ENCODE peak calls at places on chromosomes 16 and 17, in nine cellular contexts. S, L, T, I, H, R, U, P and A are unnamed samples.

GRCh38 chr17:79934653-79934970 is 95.4 kb upstream of the CBX4 start:
- DNase-seq in T (no peak), U (no peak), L (no peak), H (no peak), R (no peak), I (no peak), S (no peak), P (no peak), A (no peak)

GRCh38 chr17:11238710-11239109 is 2.3 kb upstream of the SHISA6 start:
- DNase-seq in H (no peak), T (no peak), I (no peak), R (no peak), S (no peak), P (no peak), U (no peak), L (no peak), A (no peak)

GRCh38 chr16:71428883-71429282 is 13.0 kb downstream of the TLE7 start:
- DNase-seq in S (no peak), L (no peak), I (no peak), P (no peak), R (no peak), H (no peak), T (peak), U (no peak), A (no peak)

GRCh38 chr17:61645898-61646297 is 54.9 kb upstream of the NACA2 start:
- DNase-seq in U (no peak), H (no peak), I (no peak), L (no peak), R (no peak), S (no peak), P (no peak), T (no peak), A (no peak)

GRCh38 chr16:12089492-12090161 is 113.1 kb downstream of the SNX29 start:
- DNase-seq in P (no peak), T (peak), L (peak), U (peak), H (peak), R (peak), I (no peak), S (peak), A (no peak)

GRCh38 chr17:63039899-63040602 is 74.0 kb downstream of the TANC2 start:
- DNase-seq in L (no peak), H (no peak), T (peak), R (no peak), S (no peak), U (no peak), P (no peak), I (peak), A (no peak)

GRCh38 chr16:49491736-49492089 is 118.1 kb downstream of the C16orf78 start:
- DNase-seq in S (peak), U (no peak), I (no peak), P (no peak), T (no peak), R (peak), L (no peak), H (no peak), A (no peak)

GRCh38 chr17:80559688-80560290 is 15.2 kb downstream of the RPTOR start:
- DNase-seq in U (no peak), S (no peak), I (peak), L (no peak), R (no peak), P (no peak), T (peak), H (no peak), A (no peak)

GRCh38 chr17:71441098-71441497 is 679.7 kb upstream of the SOX9 start:
- DNase-seq in S (no peak), T (peak), H (no peak), U (no peak), L (no peak), I (peak), P (no peak), R (no peak), A (no peak)

GRCh38 chr17:69405096-69405495 is 9.4 kb upstream of the MAP2K6 start:
- DNase-seq in H (no peak), L (no peak), S (no peak), T (no peak), P (no peak), R (no peak), U (no peak), I (no peak), A (no peak)

GRCh38 chr16:89798832-89799370 is 17.5 kb downstream of the FANCA start:
- DNase-seq in H (no peak), P (no peak), U (no peak), T (no peak), L (no peak), R (peak), I (no peak), S (no peak), A (no peak)

GRCh38 chr16:80543162-80543561 is 2.4 kb downstream of the DYNLRB2 start:
- DNase-seq in L (no peak), T (no peak), S (no peak), P (no peak), R (no peak), U (no peak), H (no peak), I (no peak), A (no peak)

GRCh38 chr17:71500761-71501555 is 619.9 kb upstream of the SOX9 start:
- DNase-seq in L (no peak), T (peak), U (no peak), R (no peak), I (no peak), H (no peak), P (no peak), S (no peak), A (no peak)

GRCh38 chr17:80968602-80969029 is 23.0 kb upstream of the CHMP6 start:
- DNase-seq in P (no peak), I (no peak), L (no peak), R (no peak), H (no peak), U (no peak), S (peak), T (peak), A (no peak)

GRCh38 chr17:47686276-47686635 is 7.7 kb upstream of the TBKBP1 start:
- DNase-seq in I (no peak), R (no peak), L (no peak), P (no peak), S (no peak), U (no peak), H (no peak), T (peak), A (no peak)

GRCh38 chr17:27646232-27646631 is 15.2 kb downstream of the LGALS9 start:
- DNase-seq in L (no peak), T (no peak), H (no peak), U (no peak), P (no peak), R (no peak), I (no peak), S (no peak), A (no peak)

GRCh38 chr16:74296120-74296464 is 522 bp upstream of the PSMD7 start:
- DNase-seq in H (no peak), P (no peak), L (no peak), I (no peak), S (no peak), U (peak), R (peak), T (no peak), A (no peak)

GRCh38 chr17:4003501-4004421 is 39.5 kb upstream of the ATP2A3 start:
- DNase-seq in U (no peak), H (no peak), T (no peak), S (no peak), R (peak), L (no peak), I (no peak), P (no peak), A (no peak)

GRCh38 chr16:87046235-87046634 is 271.0 kb downstream of the C16orf95 start:
- DNase-seq in U (no peak), H (no peak), P (no peak), T (no peak), I (no peak), L (no peak), S (no peak), R (no peak), A (no peak)

GRCh38 chr17:14340968-14341412 is 40.1 kb downstream of the HS3ST3B1 start:
- DNase-seq in L (no peak), H (no peak), P (no peak), U (no peak), I (no peak), T (no peak), S (no peak), R (no peak), A (no peak)

GRCh38 chr17:76383645-76384221 is 676 bp upstream of the SPHK1 start:
- DNase-seq in R (peak), L (peak), T (peak), U (peak), S (peak), P (no peak), H (no peak), I (no peak), A (no peak)

GRCh38 chr17:76385892-76386786 is 1.7 kb downstream of the SPHK1 start:
- DNase-seq in P (peak), R (peak), S (peak), H (peak), U (peak), I (no peak), L (peak), T (peak), A (peak)

GRCh38 chr17:76384987-76385891 is 830 bp downstream of the SPHK1 start:
- DNase-seq in U (no peak), R (peak), L (peak), P (peak), I (no peak), T (peak), S (peak), H (no peak), A (no peak)

GRCh38 chr17:76382803-76383644 is 1.4 kb upstream of the SPHK1 start:
- DNase-seq in I (no peak), P (no peak), R (peak), H (no peak), L (peak), T (peak), S (peak), U (no peak), A (peak)

GRCh38 chr17:76384222-76384986 is at the start of gene SPHK1:
- DNase-seq in R (peak), L (peak), H (no peak), S (peak), T (peak), P (no peak), I (no peak), U (peak), A (peak)
- TF ChIP-seq CTCF in R (no peak), L (no peak), H (no peak), S (no peak), T (no peak), P (no peak), I (no peak), U (no peak), A (no peak)

DNA sequence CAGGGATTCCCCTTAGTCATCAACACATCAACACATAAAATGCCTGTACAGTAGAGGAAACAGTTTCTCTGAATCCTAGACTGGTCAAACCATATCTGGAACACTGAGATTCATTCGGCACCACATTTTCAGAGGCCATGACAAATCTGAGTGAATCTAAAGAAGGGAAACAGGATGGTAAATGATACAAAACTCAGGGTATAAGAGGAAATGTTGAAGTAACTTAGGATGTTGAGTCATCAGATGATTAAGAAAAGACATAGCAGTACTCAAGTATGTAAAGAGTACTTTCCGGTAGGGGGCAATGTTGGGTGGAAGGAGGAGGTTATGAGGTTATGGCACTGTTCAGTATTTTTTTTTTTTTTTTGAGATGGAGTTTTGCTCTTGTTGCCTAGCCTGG is 358.5 kb upstream of the PMFBP1 start:
- DNase-seq in L (no peak), I (no peak), H (no peak), R (no peak), P (no peak), U (no peak), T (peak), S (no peak), A (no peak)
- TF ChIP-seq CTCF in L (no peak), I (no peak), H (no peak), R (no peak), P (no peak), U (no peak), T (peak), S (no peak), A (no peak)

GRCh38 chr16:1337486-1337885 is 4.0 kb downstream of the BAIAP3 start:
- DNase-seq in P (no peak), T (no peak), U (no peak), R (no peak), H (no peak), I (no peak), S (no peak), L (no peak), A (no peak)

GRCh38 chr16:1334739-1335138 is 1.3 kb downstream of the BAIAP3 start:
- DNase-seq in P (no peak), U (no peak), S (no peak), L (no peak), R (no peak), I (no peak), H (no peak), T (no peak), A (no peak)

GRCh38 chr16:1336619-1337018 is 3.2 kb downstream of the BAIAP3 start:
- DNase-seq in R (no peak), I (no peak), U (no peak), L (no peak), S (no peak), H (no peak), T (no peak), P (no peak), A (no peak)

GRCh38 chr16:1335211-1335971 is 1.9 kb downstream of the BAIAP3 start:
- DNase-seq in R (no peak), P (no peak), L (peak), H (no peak), U (no peak), T (no peak), S (no peak), I (no peak), A (no peak)

DNA sequence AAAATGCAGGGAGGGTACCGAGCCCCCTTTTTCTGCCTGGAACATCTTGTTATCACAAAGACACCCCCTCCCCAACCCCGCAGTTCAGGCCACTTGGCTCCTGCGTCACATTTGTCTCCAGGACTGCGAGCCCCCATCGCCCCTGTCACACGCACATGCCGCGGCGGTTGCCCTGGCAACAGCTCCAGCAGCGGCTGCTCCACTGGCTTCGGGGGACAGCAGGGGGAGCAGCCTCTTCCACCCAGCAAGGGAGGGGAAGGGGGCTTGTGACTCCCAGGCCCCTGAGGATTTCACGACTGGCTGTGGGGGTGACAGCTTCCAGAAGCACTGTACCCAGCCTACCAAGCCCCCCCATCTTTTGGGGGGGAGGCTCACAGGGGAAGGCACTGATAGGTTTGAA is 2.6 kb downstream of the BAIAP3 start:
- DNase-seq in U (no peak), S (no peak), P (no peak), T (no peak), H (no peak), I (no peak), L (peak), R (no peak), A (no peak)
- TF ChIP-seq CTCF in U (peak), S (no peak), P (no peak), T (no peak), H (no peak), I (no peak), L (no peak), R (no peak), A (no peak)

GRCh38 chr16:51697454-51697853 is 546.4 kb upstream of the SALL1 start:
- DNase-seq in I (no peak), S (no peak), U (no peak), H (no peak), P (no peak), L (no peak), R (no peak), T (no peak), A (no peak)

GRCh38 chr16:51705142-51705541 is 554.1 kb upstream of the SALL1 start:
- DNase-seq in R (no peak), T (no peak), I (no peak), U (no peak), L (no peak), H (no peak), S (no peak), P (no peak), A (no peak)

GRCh38 chr16:51698647-51699046 is 547.6 kb upstream of the SALL1 start:
- DNase-seq in I (no peak), H (no peak), P (no peak), S (no peak), U (no peak), R (no peak), T (no peak), L (no peak), A (no peak)

DNA sequence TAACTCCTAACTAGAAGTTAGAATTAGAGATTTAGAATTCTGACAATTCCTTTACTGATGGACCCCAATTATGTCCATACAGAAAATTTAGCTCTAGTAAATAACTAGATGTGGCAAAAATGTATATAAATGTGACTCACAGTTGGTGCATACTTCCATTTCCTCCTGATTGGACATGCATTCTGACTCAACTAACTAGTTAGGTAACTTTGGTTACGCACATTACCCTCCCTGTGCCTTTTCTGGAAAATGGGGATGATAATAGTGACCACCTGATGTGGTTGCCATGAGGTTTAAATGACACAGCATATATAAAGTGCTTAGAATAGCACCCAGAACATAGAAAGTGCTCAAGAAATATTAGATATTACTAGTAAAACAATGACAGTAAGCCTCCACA is 550.0 kb upstream of the SALL1 start:
- DNase-seq in I (no peak), P (no peak), L (no peak), U (no peak), H (no peak), S (no peak), R (no peak), T (no peak), A (no peak)
- TF ChIP-seq CTCF in I (no peak), P (no peak), L (no peak), U (no peak), H (no peak), S (no peak), R (no peak), T (no peak), A (no peak)

GRCh38 chr16:84065536-84066132 is 23.0 kb upstream of the SLC38A8 start:
- DNase-seq in P (no peak), T (peak), S (peak), R (no peak), U (peak), I (no peak), H (no peak), L (no peak), A (no peak)
- TF ChIP-seq CTCF in P (peak), T (peak), S (peak), R (peak), U (peak), I (peak), H (peak), L (peak), A (peak)

GRCh38 chr16:88706288-88706964 is at the start of the genes CTU2 and RNF166:
- DNase-seq in H (peak), R (peak), P (peak), S (peak), U (peak), T (peak), L (peak), I (peak), A (peak)
- TF ChIP-seq CTCF in H (no peak), R (no peak), P (no peak), S (peak), U (no peak), T (no peak), L (no peak), I (no peak), A (no peak)

GRCh38 chr17:43330876-43331639 is 67.7 kb upstream of the ARL4D start:
- DNase-seq in I (no peak), T (no peak), S (no peak), U (peak), P (no peak), L (no peak), H (no peak), R (no peak), A (no peak)
- TF ChIP-seq CTCF in I (no peak), T (peak), S (no peak), U (peak), P (no peak), L (no peak), H (no peak), R (no peak), A (peak)

GRCh38 chr16:62709856-62710255 is 673.6 kb upstream of the CDH8 start:
- DNase-seq in P (no peak), S (no peak), T (no peak), R (no peak), U (no peak), I (no peak), H (no peak), L (no peak), A (no peak)

GRCh38 chr16:62715701-62716100 is 679.5 kb upstream of the CDH8 start:
- DNase-seq in S (no peak), P (no peak), U (no peak), T (no peak), R (no peak), H (no peak), I (no peak), L (no peak), A (no peak)

DNA sequence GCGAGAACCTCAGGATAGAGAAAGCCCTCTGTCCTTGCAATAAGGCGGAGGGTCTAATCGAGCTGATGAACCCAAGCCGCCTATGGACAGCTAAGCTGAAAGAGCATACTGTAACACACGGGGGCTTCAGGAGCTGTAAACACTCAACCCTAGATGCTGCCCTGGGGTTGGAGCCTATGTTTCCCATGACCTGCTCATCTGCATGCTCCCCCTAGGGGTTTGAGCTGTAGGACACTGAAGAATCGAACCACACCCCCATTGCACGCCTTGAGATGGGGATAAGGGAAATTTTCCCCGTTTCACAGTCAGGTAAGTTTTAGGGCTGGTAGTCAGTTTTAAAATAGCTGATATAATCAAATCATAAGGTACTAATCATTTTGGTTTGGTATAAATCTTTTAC is 675.6 kb upstream of the CDH8 start:
- DNase-seq in R (no peak), H (no peak), T (no peak), U (no peak), P (no peak), S (no peak), I (no peak), L (no peak), A (no peak)
- TF ChIP-seq CTCF in R (no peak), H (no peak), T (no peak), U (no peak), P (no peak), S (no peak), I (no peak), L (no peak), A (no peak)

GRCh38 chr17:2982854-2983636 is 80.4 kb downstream of the OR1D5 start:
- DNase-seq in T (peak), U (no peak), P (peak), H (peak), L (no peak), R (peak), I (no peak), S (peak), A (no peak)
- TF ChIP-seq CTCF in T (peak), U (no peak), P (no peak), H (peak), L (no peak), R (no peak), I (no peak), S (peak), A (no peak)

GRCh38 chr17:29210879-29211278 is 30.7 kb upstream of the MYO18A start:
- DNase-seq in I (no peak), R (no peak), S (no peak), L (no peak), U (no peak), P (no peak), T (peak), H (no peak), A (no peak)
- TF ChIP-seq CTCF in I (no peak), R (no peak), S (no peak), L (no peak), U (no peak), P (no peak), T (no peak), H (no peak), A (no peak)